ENCODE peak calls at places on chromosome X, in seven cellular contexts. J is psoas muscle, C is suprapubic skin, R is GM13977, H is astrocyte of the spinal cord, E is heart right ventricle, W is Peyer's patch. T is an unnamed sample.

GRCh38 chrX:39766085-39766726 is 331.6 kb downstream of the BCOR start:
- DNase-seq in J (no peak), E (no peak), W (no peak), C (no peak), R (no peak), H (no peak), T (no peak)

GRCh38 chrX:116823677-116824076 is 360.9 kb upstream of the CT83 start:
- DNase-seq in H (no peak), J (no peak), E (no peak), W (no peak), C (no peak), R (no peak), T (no peak)

GRCh38 chrX:48834383-48834709 is 1.1 kb downstream of the PCSK1N start:
- DNase-seq in W (no peak), J (no peak), C (no peak), R (peak; percentile 36), E (no peak), H (no peak), T (no peak)

GRCh38 chrX:48468247-48468671 is 1.8 kb downstream of the SLC38A5 start:
- DNase-seq in W (peak; percentile 32), H (no peak), C (no peak), J (no peak), R (no peak), E (no peak), T (no peak)

GRCh38 chrX:34299451-34299967 is 167.4 kb upstream of the FAM47A start:
- DNase-seq in W (no peak), C (no peak), J (no peak), H (no peak), R (no peak), E (no peak), T (no peak)

GRCh38 chrX:47145408-47146120 is 543 bp downstream of the RBM10 start:
- DNase-seq in H (no peak), C (no peak), W (peak; percentile 20), E (no peak), J (no peak), R (peak; percentile 56), T (no peak)

GRCh38 chrX:1521459-1521956 is 15.5 kb downstream of the P2RY8 start:
- DNase-seq in H (no peak), W (peak; percentile 90), R (peak; percentile 83), J (no peak), E (no peak), C (no peak), T (peak; percentile 77)

GRCh38 chrX:140723251-140723650 is 13.7 kb downstream of the LINC00632 start:
- DNase-seq in H (peak; percentile 43), E (no peak), W (no peak), J (no peak), C (no peak), R (no peak), T (no peak)

GRCh38 chrX:151954730-151955129 is 19.7 kb downstream of the GABRE start:
- DNase-seq in E (no peak), R (no peak), W (no peak), C (no peak), J (no peak), H (no peak), T (no peak)

GRCh38 chrX:5979338-5979737 is 249.3 kb downstream of the NLGN4X start:
- DNase-seq in C (no peak), J (no peak), R (no peak), W (no peak), E (no peak), H (no peak), T (no peak)

GRCh38 chrX:32480019-32480418 is 731.3 kb downstream of the DMD start:
- DNase-seq in E (no peak), R (no peak), W (no peak), H (no peak), J (no peak), C (no peak), T (no peak)

GRCh38 chrX:32489125-32489524 is 722.2 kb downstream of the DMD start:
- DNase-seq in W (no peak), H (no peak), R (no peak), J (no peak), C (no peak), E (no peak), T (no peak)

GRCh38 chrX:32483534-32484136 is 727.7 kb downstream of the DMD start:
- DNase-seq in C (no peak), W (no peak), E (no peak), H (no peak), R (no peak), J (no peak), T (no peak)
- TF ChIP-seq CTCF in C (no peak), W (no peak), E (no peak), H (peak; percentile 20), R (peak; percentile 32), J (no peak), T (no peak)

GRCh38 chrX:119288890-119289393 is 52.9 kb downstream of the PGRMC1 start:
- DNase-seq in R (no peak), W (no peak), C (no peak), H (no peak), E (no peak), J (no peak), T (no peak)
- TF ChIP-seq CTCF in R (no peak), W (no peak), C (no peak), H (no peak), E (no peak), J (no peak), T (no peak)

GRCh38 chrX:118325453-118325852 is 20.5 kb upstream of the WDR44 start:
- DNase-seq in E (no peak), J (no peak), H (peak; percentile 1), C (no peak), W (no peak), R (no peak), T (no peak)
- TF ChIP-seq CTCF in E (no peak), J (no peak), H (peak; percentile 33), C (no peak), W (no peak), R (peak; percentile 47), T (no peak)

GRCh38 chrX:55717521-55718497 is at the start of gene RRAGB:
- DNase-seq in H (peak; percentile 95), R (peak; percentile 83), J (peak; percentile 92), E (peak; percentile 91), C (peak; percentile 94), W (peak; percentile 95), T (peak; percentile 89)
- TF ChIP-seq CTCF in H (peak; percentile 58), R (peak; percentile 63), J (peak; percentile 46), E (peak; percentile 47), C (peak; percentile 34), W (peak; percentile 26), T (peak; percentile 47)

GRCh38 chrX:153401133-153401764 is at the start of gene PNMA6E:
- DNase-seq in R (no peak), H (no peak), W (no peak), E (no peak), C (no peak), J (no peak), T (no peak)

GRCh38 chrX:153397256-153397960 is 3.7 kb downstream of the PNMA6E start:
- DNase-seq in C (no peak), J (no peak), W (no peak), H (no peak), R (no peak), E (no peak), T (no peak)

GRCh38 chrX:153396320-153397195 is 4.6 kb downstream of the PNMA6E start:
- DNase-seq in J (no peak), H (no peak), R (no peak), E (no peak), W (no peak), C (no peak), T (no peak)

GRCh38 chrX:153398275-153398960 is 2.7 kb downstream of the PNMA6E start:
- DNase-seq in C (no peak), E (no peak), W (no peak), R (no peak), H (no peak), J (no peak), T (no peak)

DNA sequence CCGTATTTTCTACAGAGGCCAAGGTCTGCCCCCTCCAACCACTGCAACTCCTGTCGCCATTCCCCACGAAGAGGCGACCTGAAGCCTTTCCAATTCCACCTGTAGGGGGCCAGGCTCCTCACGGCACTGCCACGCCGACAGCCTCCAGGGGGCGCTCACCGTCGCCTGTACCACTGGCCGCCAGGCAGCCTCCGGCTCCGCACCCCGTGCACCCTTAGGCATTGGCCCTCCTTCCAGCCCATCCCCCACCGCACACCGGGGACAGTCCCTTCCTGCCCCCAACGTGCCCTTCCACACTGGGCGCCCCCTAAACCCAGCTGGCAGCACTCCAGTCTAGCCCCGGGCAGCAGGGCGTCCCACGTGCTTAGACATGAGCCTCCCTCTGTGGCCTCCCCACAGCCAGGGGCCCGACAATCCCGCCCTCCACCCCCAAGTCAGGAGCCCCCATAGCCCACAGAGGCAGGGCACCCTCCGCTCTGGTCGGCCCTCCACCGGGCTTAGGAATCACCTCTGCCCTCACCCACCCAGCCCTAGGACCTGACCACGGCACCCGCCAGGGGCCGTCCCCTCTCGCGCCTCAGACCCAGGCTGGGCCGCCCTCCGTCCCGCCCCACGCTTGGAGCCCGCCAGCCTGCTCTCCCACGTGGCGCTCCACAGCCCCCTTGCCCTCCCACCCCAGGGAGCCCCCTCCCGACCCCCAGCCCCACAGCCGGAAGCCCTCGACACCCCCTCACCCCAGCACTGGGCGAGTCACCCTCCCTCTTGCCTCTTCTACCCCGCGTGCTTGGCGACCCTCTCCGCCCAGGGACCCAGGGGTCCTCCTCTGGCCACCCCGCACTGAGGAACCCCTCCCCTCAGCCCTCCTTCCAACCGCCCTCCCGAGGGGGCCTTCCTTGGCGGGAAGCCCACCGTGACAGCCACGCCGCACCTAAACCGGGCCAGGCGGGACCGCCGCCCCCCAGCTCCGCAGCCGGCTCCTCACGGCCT is 711 bp downstream of the PNMA6E start:
- DNase-seq in H (no peak), W (peak; percentile 20), J (peak; percentile 47), R (peak; percentile 88), E (peak; percentile 53), C (no peak), T (peak; percentile 57)
- TF ChIP-seq CTCF in H (peak; percentile 58), W (peak; percentile 52), J (peak; percentile 43), R (peak; percentile 96), E (peak; percentile 56), C (peak; percentile 51), T (peak; percentile 85)

GRCh38 chrX:65598559-65599147 is 64.1 kb upstream of the LAS1L start:
- DNase-seq in J (no peak), E (no peak), W (no peak), R (no peak), H (no peak), C (no peak), T (no peak)

GRCh38 chrX:65601126-65601525 is 66.3 kb upstream of the MSN start:
- DNase-seq in J (no peak), C (no peak), W (no peak), E (no peak), R (no peak), H (no peak), T (no peak)

GRCh38 chrX:65596270-65596669 is 61.7 kb upstream of the LAS1L start:
- DNase-seq in E (no peak), H (peak; percentile 65), J (no peak), R (peak; percentile 50), W (peak; percentile 54), C (no peak), T (peak; percentile 52)

GRCh38 chrX:65601530-65602281 is 65.7 kb upstream of the MSN start:
- DNase-seq in W (peak; percentile 77), H (peak; percentile 85), E (peak; percentile 76), R (no peak), C (peak; percentile 76), J (peak; percentile 81), T (peak; percentile 51)

GRCh38 chrX:65600106-65600505 is 65.5 kb upstream of the LAS1L start:
- DNase-seq in J (no peak), H (no peak), C (no peak), R (no peak), W (no peak), E (no peak), T (no peak)
- TF ChIP-seq CTCF in J (no peak), H (no peak), C (no peak), R (no peak), W (no peak), E (no peak), T (no peak)